ENCODE peak calls at places on chromosomes 16 and 17, in four cellular contexts. U is transverse colon, Q is sigmoid colon, G is esophagus muscularis mucosa. D is an unnamed sample.

GRCh38 chr17:8946476-8946875 is 19.0 kb downstream of the PIK3R5 start:
- DNase-seq in G (no peak), Q (no peak), U (no peak), D (no peak)

GRCh38 chr16:4053663-4054479 is 62.4 kb downstream of the ADCY9 start:
- DNase-seq in U (peak; percentile 49), G (peak; percentile 94), Q (peak; percentile 85), D (peak; percentile 50)

GRCh38 chr16:76474048-76474447 is 196.8 kb downstream of the CNTNAP4 start:
- DNase-seq in Q (no peak), U (no peak), G (no peak), D (no peak)

GRCh38 chr17:41965694-41966375 is 760 bp upstream of the CNP start:
- DNase-seq in Q (peak; percentile 80), G (no peak), U (peak; percentile 88), D (peak; percentile 63)

GRCh38 chr17:66436643-66437042 is 134.2 kb downstream of the PRKCA start:
- DNase-seq in G (no peak), U (no peak), Q (no peak), D (no peak)

GRCh38 chr17:54901230-54901847 is 687 bp downstream of the TOM1L1 start:
- DNase-seq in G (no peak), U (peak; percentile 28), Q (no peak), D (no peak)

GRCh38 chr17:42118545-42118944 is 2.6 kb downstream of the KAT2A start:
- DNase-seq in U (no peak), Q (no peak), G (no peak), D (no peak)

GRCh38 chr16:74950511-74950910 is 34.4 kb downstream of the WDR59 start:
- DNase-seq in G (no peak), Q (no peak), U (no peak), D (no peak)

GRCh38 chr16:59463776-59464175 is 729.7 kb upstream of the GOT2 start:
- DNase-seq in G (no peak), Q (no peak), U (no peak), D (no peak)

GRCh38 chr17:79954281-79955166 is 81.1 kb downstream of the TBC1D16 start:
- DNase-seq in Q (peak; percentile 50), U (no peak), G (no peak), D (no peak)

GRCh38 chr17:5035356-5035755 is at the start of gene SLC52A1:
- DNase-seq in G (no peak), U (peak; percentile 48), Q (no peak), D (no peak)

GRCh38 chr16:85302018-85302847 is 190.0 kb upstream of the CIBAR2 start:
- DNase-seq in Q (no peak), U (no peak), G (no peak), D (no peak)

GRCh38 chr17:83104577-83105505 is 25.4 kb downstream of the METRNL start:
- DNase-seq in Q (no peak), U (no peak), G (no peak), D (no peak)

GRCh38 chr17:50649042-50649908 is 14.6 kb downstream of the ABCC3 start:
- DNase-seq in Q (no peak), G (no peak), U (no peak), D (no peak)

GRCh38 chr17:40602445-40603443 is 37.5 kb upstream of the CCR7 start:
- DNase-seq in G (peak; percentile 84), U (no peak), Q (peak; percentile 83), D (no peak)

GRCh38 chr16:22757202-22757601 is 56.8 kb upstream of the HS3ST2 start:
- DNase-seq in U (no peak), Q (no peak), G (peak; percentile 75), D (no peak)

GRCh38 chr16:80719573-80719972 is 84.8 kb downstream of the CDYL2 start:
- DNase-seq in U (no peak), G (no peak), Q (no peak), D (no peak)

GRCh38 chr17:8100149-8100548 is 12.6 kb upstream of the ALOX12B start:
- DNase-seq in Q (no peak), G (no peak), U (no peak), D (no peak)

GRCh38 chr16:56203052-56203451 is 11.8 kb downstream of the GNAO1 start:
- DNase-seq in G (no peak), Q (no peak), U (peak; percentile 23), D (no peak)

GRCh38 chr17:57451126-57451690 is 194.9 kb downstream of the MSI2 start:
- DNase-seq in U (no peak), G (no peak), Q (no peak), D (no peak)

GRCh38 chr17:73265646-73266640 is 4.3 kb upstream of the CPSF4L start:
- DNase-seq in G (no peak), U (no peak), Q (no peak), D (peak; percentile 9)

GRCh38 chr17:73262676-73263642 is 1.3 kb upstream of the CPSF4L start:
- DNase-seq in U (no peak), G (no peak), Q (peak; percentile 54), D (peak; percentile 39)

GRCh38 chr17:73261617-73261951 is at the start of gene CPSF4L:
- DNase-seq in U (no peak), Q (peak; percentile 44), G (no peak), D (no peak)

GRCh38 chr17:73257516-73257915 is 4.2 kb downstream of the CPSF4L start:
- DNase-seq in U (peak; percentile 13), G (no peak), Q (peak; percentile 86), D (no peak)

DNA sequence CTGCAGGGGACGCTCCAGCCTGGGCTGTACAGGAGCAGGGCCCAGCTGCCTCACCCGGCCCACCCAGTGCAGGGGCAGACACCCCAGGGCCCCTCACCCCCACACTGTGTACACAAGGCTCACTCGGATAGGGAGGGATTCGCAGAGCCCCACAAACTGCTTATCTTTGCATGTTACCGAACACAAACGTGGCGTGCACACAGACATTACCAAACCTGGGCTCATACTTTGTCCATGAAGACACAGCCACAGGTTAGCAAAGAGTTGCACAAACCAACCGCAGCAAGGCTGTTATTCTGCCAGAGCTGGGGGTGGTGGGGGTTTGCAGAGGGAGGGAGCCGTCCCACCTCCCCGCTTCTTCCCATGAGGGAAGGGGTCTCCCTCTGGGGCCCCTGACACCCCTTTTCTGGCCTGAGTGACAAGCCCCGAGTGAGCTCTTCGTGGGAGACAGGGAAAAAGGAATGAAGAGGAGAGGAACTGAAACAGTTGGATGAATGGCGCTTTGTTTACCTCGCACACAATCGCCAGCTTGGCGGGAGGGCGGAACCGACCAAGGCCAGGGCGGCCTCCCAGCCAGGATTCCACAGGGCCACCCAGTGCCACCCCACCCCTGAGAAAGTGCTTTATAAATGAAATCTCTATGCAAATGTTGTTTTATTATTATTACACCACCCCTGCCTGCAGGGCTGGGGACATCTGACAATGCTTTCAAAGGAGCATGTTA is 434 bp upstream of the CPSF4L start:
- DNase-seq in G (no peak), Q (peak; percentile 67), U (peak; percentile 83), D (no peak)
- TF ChIP-seq EP300 in G (no peak), Q (no peak), U (no peak), D (no peak)

DNA sequence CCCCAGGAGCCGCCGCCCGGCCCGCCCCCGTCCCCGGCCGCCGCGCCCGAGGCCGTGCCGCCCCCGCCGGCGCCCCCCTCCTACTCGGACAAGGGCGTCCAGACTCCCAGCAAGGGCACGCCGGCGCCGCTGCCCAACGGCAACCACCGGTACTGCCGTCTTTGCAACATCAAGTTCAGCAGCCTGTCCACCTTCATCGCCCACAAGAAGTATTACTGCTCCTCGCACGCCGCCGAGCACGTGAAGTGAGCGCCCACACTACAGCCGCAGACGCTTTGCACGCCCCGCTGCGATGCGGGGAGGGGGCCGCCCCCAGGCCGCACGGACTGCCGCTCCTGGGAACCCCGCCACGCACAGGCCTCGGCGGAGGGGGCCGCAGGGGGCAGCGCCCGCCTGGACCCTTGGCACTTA is 35.5 kb upstream of the ZC3H18 start:
- DNase-seq in G (no peak), Q (no peak), U (peak; percentile 65), D (peak; percentile 69)
- TF ChIP-seq CTCF in G (no peak), Q (no peak), U (peak; percentile 24), D (no peak)

GRCh38 chr16:21708533-21709115 is 44.9 kb downstream of the OTOA start:
- DNase-seq in G (peak; percentile 95), Q (peak; percentile 77), U (peak; percentile 85), D (peak; percentile 56)

GRCh38 chr16:21717608-21718007 is 53.8 kb downstream of the OTOA start:
- DNase-seq in G (no peak), U (no peak), Q (no peak), D (no peak)

GRCh38 chr16:21710938-21711337 is 47.2 kb downstream of the OTOA start:
- DNase-seq in Q (no peak), G (no peak), U (no peak), D (no peak)

DNA sequence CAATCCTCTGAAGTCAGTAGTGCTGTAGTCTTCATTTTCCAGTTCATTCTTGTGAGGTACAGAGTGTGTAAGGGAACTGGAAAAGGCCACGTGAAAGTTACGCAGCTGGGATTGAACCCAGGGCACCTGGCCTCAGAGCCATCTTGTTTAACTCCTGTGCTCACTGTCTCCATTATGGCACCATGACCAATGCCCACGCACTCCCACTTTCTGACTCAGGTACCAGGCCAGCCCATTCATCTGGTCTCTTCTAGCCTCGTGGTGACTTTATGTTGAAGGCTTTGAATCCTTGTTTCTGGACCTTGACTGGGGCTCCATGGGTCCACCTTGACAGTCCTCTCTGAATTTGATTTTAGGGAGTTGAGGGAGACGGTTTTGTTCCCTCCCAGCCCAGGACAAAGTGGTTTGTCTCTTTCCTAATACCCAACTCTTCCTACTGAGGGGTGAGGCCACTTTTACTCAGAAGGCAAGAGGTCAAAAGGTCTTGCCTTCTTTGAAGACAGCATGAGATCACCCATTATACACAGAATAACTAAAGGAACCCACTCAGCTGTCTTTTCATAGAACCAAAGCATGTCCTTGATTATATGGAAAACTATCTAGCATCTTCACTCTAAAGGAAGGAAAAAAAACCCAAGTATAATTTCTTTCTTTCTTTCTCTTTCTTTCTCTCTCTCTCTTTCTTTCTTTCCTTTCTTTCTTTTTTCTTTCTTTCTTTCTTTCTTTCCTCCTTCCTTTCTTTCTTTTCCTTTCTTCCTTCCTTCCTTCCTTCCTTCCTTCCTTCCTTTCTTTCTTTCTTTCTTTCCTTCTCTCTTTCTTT is 50.0 kb downstream of the OTOA start:
- DNase-seq in U (no peak), G (no peak), Q (no peak), D (no peak)
- H3K4me1 ChIP-seq in U (no peaks in the 10 kb centered on the region), G (no peaks in the 10 kb centered on the region), Q (no peaks in the 10 kb centered on the region), D (no peaks in the 10 kb centered on the region)

GRCh38 chr16:47631131-47631530 is 170.0 kb downstream of the PHKB start:
- DNase-seq in U (no peak), G (no peak), Q (no peak), D (no peak)

GRCh38 chr16:47638175-47638574 is 177.0 kb downstream of the PHKB start:
- DNase-seq in U (no peak), Q (no peak), G (no peak), D (no peak)

GRCh38 chr16:47636501-47637090 is 175.5 kb downstream of the PHKB start:
- DNase-seq in U (no peak), Q (no peak), G (no peak), D (no peak)

DNA sequence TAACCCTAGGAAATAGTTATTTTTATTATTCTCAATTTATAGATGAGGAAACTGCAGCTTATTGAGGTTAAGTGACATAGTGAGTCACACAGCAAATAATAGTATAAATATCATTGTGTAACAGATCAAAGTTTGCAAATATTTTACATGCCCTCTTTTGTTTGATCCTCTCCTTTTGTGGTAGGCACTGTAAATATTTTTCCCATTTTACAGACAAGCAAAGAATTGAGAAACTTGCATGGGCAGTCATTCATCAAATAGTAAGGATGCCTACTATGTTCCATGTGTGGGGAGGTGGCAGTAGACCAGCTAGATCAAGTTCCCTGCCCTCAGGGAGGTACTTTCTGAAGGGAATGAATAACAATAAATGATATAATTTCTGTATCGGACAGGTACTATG is 173.0 kb downstream of the PHKB start:
- DNase-seq in U (no peak), G (no peak), Q (no peak), D (no peak)
- TF ChIP-seq EP300 in U (no peak), G (no peak), Q (no peak), D (no peak)

D was measured in ovary.